ENCODE peak calls at places on chromosomes 2 and 18, in six cellular contexts. M is endothelial cell of umbilical vein, C is HepG2, R is A549, N is GM12878, S is K562. Y is an unnamed sample.

GRCh38 chr2:222569826-222570225 is 86.1 kb downstream of the FARSB start:
- DNase-seq in M (no peak), C (no peak), R (no peak), N (no peak), S (no peak), Y (no peak)

GRCh38 chr2:75100011-75100680 is 99.2 kb downstream of the TACR1 start:
- DNase-seq in M (no peak), C (no peak), R (peak), N (no peak), S (no peak), Y (no peak)

GRCh38 chr18:78540636-78541400 is 438.8 kb upstream of the SALL3 start:
- DNase-seq in M (no peak), C (no peak), R (no peak), N (no peak), S (no peak), Y (no peak)

GRCh38 chr2:170822292-170822884 is 5.7 kb downstream of the GAD1 start:
- DNase-seq in M (no peak), C (no peak), R (peak), N (no peak), S (no peak), Y (no peak)

GRCh38 chr2:171210864-171211431 is 50.3 kb upstream of the TLK1 start:
- DNase-seq in M (no peak), C (no peak), R (no peak), N (peak), S (no peak), Y (peak)

GRCh38 chr2:206831442-206831995 is 66.1 kb downstream of the FASTKD2 start:
- DNase-seq in M (no peak), C (no peak), R (no peak), N (no peak), S (no peak), Y (no peak)

GRCh38 chr2:172456002-172456401 is 28.6 kb downstream of the ITGA6 start:
- DNase-seq in M (no peak), C (no peak), R (no peak), N (no peak), S (no peak), Y (peak)

GRCh38 chr2:217433522-217433921 is 569.3 kb downstream of the TNS1 start:
- DNase-seq in M (no peak), C (no peak), R (no peak), N (no peak), S (no peak), Y (no peak)

GRCh38 chr2:10740226-10740625 is 18.8 kb downstream of the ATP6V1C2 start:
- DNase-seq in M (no peak), C (peak), R (no peak), N (no peak), S (no peak), Y (no peak)

GRCh38 chr2:208426414-208426813 is 19.8 kb downstream of the PTH2R start:
- DNase-seq in M (no peak), C (no peak), R (no peak), N (no peak), S (no peak), Y (peak)

GRCh38 chr2:117587310-117587709 is 227.2 kb upstream of the DDX18 start:
- DNase-seq in M (no peak), C (no peak), R (no peak), N (no peak), S (no peak), Y (no peak)

GRCh38 chr18:77100751-77101355 is 31.7 kb downstream of the MBP start:
- DNase-seq in M (peak), C (no peak), R (no peak), N (no peak), S (no peak), Y (no peak)

GRCh38 chr2:191479680-191480023 is 198.3 kb upstream of the NABP1 start:
- DNase-seq in M (no peak), C (no peak), R (no peak), N (peak), S (no peak), Y (no peak)

GRCh38 chr2:232219496-232219870 is 159.1 kb upstream of the ALPP start:
- DNase-seq in M (peak), C (no peak), R (no peak), N (no peak), S (no peak), Y (peak)
- TF ChIP-seq MYC in M (no peak), C (no peak), R (no peak), N (no peak), S (no peak), Y (no peak)

GRCh38 chr18:41905786-41906527 is 49.1 kb upstream of the PIK3C3 start:
- DNase-seq in M (no peak), C (no peak), R (no peak), N (no peak), S (no peak), Y (no peak)

DNA sequence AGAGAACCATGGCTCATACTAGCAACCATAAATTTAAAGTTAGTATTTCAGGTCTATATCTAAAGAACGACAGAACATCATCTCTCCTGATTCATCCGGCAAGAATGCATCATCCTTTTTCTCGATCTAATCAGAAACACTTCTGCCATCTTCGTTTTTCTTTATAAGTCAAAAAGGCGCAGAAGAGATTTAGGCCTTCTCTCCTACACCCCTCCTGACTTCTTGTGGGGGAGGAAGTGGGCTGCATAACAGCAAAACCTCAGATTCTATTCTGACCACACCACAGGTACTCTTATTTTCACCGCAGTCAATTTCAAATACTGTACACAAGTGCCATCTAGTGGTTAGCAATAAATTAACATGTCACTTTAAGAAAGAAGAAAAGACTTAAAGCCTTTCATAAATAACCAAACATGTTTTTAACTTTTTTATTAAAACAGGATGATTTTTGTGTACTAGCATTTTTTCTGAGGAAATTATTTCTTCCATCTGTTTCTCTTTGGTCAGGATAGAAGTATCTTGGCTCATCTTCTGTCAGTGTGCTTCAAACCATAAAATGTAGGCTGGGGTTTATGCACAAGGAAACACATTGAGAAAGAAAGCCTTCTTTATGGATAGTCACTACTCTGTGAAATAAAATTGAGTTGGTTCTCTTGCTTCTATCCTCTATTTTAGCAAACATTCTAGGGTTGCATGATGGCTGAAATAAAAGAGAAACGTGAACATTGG is 48.3 kb upstream of the PIK3C3 start:
- DNase-seq in M (peak), C (peak), R (peak), N (peak), S (peak), Y (peak)
- TF ChIP-seq MYC in M (no peak), C (no peak), R (no peak), N (no peak), S (no peak), Y (no peak)

DNA sequence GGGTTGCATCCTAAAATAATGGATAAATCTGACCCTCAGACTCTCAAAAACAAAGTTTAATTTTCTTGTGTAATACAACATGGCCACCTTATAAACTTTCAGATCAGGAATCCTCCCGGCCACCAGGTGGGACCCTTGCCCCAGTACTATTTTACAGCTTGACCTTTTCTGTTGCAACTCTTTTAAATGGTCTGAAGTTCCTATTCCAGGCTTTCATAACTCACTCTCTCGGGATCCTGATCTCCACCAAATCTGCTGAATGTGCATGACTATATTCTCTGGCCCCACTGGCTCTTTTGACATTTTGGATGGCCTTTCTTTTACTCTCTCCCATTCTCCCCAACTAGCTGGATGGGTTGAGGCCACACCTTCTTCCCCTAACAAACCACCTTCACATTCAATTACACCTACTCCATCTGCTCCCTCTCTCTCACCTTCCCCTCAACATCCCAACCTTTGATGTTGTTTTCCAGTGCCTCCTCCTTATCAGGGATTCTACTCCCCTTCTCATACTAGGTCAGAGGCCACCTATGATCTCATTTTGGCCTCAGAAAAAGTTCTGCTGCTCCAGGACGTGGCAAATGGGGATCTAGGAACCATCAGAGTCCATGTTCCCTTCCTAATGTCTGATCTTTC is 70.8 kb downstream of the SESTD1 start:
- DNase-seq in M (no peak), C (peak), R (no peak), N (no peak), S (no peak), Y (no peak)
- TF ChIP-seq MYC in M (no peak), C (no peak), R (no peak), N (no peak), S (no peak), Y (no peak)

DNA sequence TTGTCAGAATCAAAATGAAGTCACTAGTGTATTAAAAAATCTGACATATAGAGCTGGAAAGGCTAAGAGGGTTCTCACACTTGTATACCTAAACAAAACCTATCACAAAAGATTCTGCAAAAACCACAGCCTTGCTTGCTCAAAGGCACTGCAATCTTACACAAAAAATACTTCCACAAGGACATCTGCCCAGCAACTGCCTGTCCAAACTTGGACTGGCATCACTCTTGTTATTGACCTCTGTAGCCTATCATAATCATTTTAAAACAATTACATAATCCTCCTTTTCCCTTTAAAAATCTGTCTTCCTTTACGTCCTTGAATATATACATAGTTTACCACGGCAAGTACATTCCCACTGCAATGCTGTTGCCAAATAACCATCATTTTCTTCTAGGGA is 19.9 kb downstream of the CHMP3 start:
- DNase-seq in M (no peak), C (no peak), R (no peak), N (no peak), S (no peak), Y (no peak)
- TF ChIP-seq MYC in M (no peak), C (no peak), R (no peak), N (no peak), S (no peak), Y (no peak)